ENCODE peak calls at places on chromosomes 4 and X, in ten cellular contexts. F is bronchial epithelial cell; B is stimulated activated CD4-positive, alpha-beta T cell treated with anti-CD3 and anti-CD28 coated beads, Interleukin-12 subunit alpha, Interleukin-12 subunit beta, amount 100 ng/mL, for 48 hours; X is T-cell; A is activated gamma-delta T cell treated with Interleukin-2 at 50 U/mL for 16 hours; D is SW480; J is hypothalamus; R is T-helper 1 cell; L is fibroblast of mammary gland; M is memory B cell. H is an unnamed sample.

GRCh38 chrX:101219116-101219839 is at the start of gene DRP2:
- DNase-seq in F (peak), B (no peak), X (no peak), A (no peak), D (no peak), J (no peak), R (no peak), L (peak), M (no peak), H (no peak)

GRCh38 chr4:107631568-107631967 is 88.5 kb downstream of the PAPSS1 start:
- DNase-seq in F (no peak), B (no peak), X (no peak), A (no peak), D (no peak), J (no peak), R (no peak), L (peak), M (no peak), H (no peak)

GRCh38 chr4:107854326-107855030 is 29.7 kb downstream of the SGMS2 start:
- DNase-seq in F (no peak), B (no peak), X (no peak), A (no peak), D (no peak), J (no peak), R (no peak), L (peak), M (no peak), H (no peak)

GRCh38 chr4:159355456-159355855 is 252.6 kb downstream of the RAPGEF2 start:
- DNase-seq in F (no peak), B (no peak), X (no peak), A (no peak), D (no peak), J (no peak), R (no peak), L (no peak), M (no peak), H (no peak)

GRCh38 chr4:25123236-25123635 is 37.0 kb downstream of the SEPSECS start:
- DNase-seq in F (no peak), B (peak), X (no peak), A (no peak), D (no peak), J (no peak), R (no peak), L (no peak), M (no peak), H (no peak)

GRCh38 chr4:142238589-142238988 is 602.2 kb downstream of the IL15 start:
- DNase-seq in F (peak), B (no peak), X (no peak), A (no peak), D (no peak), J (no peak), R (no peak), L (peak), M (no peak), H (no peak)

GRCh38 chr4:142411993-142412392 is 434.1 kb downstream of the INPP4B start:
- DNase-seq in F (no peak), B (no peak), X (no peak), A (no peak), D (no peak), J (no peak), R (no peak), L (no peak), M (no peak), H (no peak)

GRCh38 chr4:188976644-188977115 is 837.4 kb downstream of the TRIML1 start:
- DNase-seq in F (peak), B (no peak), X (no peak), A (no peak), D (peak), J (no peak), R (no peak), L (peak), M (no peak), H (no peak)

GRCh38 chrX:151393514-151393913 is 3.5 kb upstream of the VMA21 start:
- DNase-seq in F (no peak), B (peak), X (peak), A (peak), D (no peak), J (no peak), R (peak), L (no peak), M (peak), H (peak)

GRCh38 chrX:148422531-148422930 is 77.9 kb upstream of the AFF2 start:
- DNase-seq in F (peak), B (no peak), X (no peak), A (no peak), D (no peak), J (no peak), R (no peak), L (peak), M (no peak), H (no peak)

GRCh38 chrX:50765986-50766385 is 48.0 kb downstream of the SHROOM4 start:
- DNase-seq in F (no peak), B (no peak), X (no peak), A (no peak), D (no peak), J (no peak), R (no peak), L (no peak), M (no peak), H (no peak)

GRCh38 chrX:110836982-110837381 is 41.4 kb upstream of the CHRDL1 start:
- DNase-seq in F (no peak), B (no peak), X (no peak), A (no peak), D (peak), J (no peak), R (no peak), L (no peak), M (no peak), H (no peak)

GRCh38 chr4:104976258-104976657 is 170.4 kb upstream of the TET2 start:
- DNase-seq in F (no peak), B (no peak), X (no peak), A (no peak), D (no peak), J (no peak), R (no peak), L (no peak), M (no peak), H (no peak)

GRCh38 chr4:157587681-157588423 is 367.3 kb downstream of the GRIA2 start:
- DNase-seq in F (no peak), B (no peak), X (no peak), A (no peak), D (no peak), J (no peak), R (no peak), L (no peak), M (no peak), H (no peak)

GRCh38 chr4:150160473-150160872 is 82.2 kb downstream of the DCLK2 start:
- DNase-seq in F (no peak), B (no peak), X (no peak), A (no peak), D (no peak), J (no peak), R (no peak), L (peak), M (no peak), H (no peak)

GRCh38 chr4:185966997-185967775 is 101.8 kb upstream of the TLR3 start:
- DNase-seq in F (peak), B (no peak), X (no peak), A (no peak), D (no peak), J (no peak), R (no peak), L (no peak), M (no peak), H (no peak)

GRCh38 chr4:35511851-35512250 is 732.5 kb downstream of the ARAP2 start:
- DNase-seq in F (peak), B (no peak), X (no peak), A (no peak), D (no peak), J (no peak), R (no peak), L (no peak), M (no peak), H (no peak)

GRCh38 chr4:119477412-119478053 is 151.1 kb downstream of the PDE5A start:
- DNase-seq in F (no peak), B (no peak), X (no peak), A (no peak), D (no peak), J (no peak), R (no peak), L (no peak), M (no peak), H (no peak)

GRCh38 chr4:153521467-153521866 is 55.3 kb downstream of the TMEM131L start:
- DNase-seq in F (no peak), B (no peak), X (no peak), A (no peak), D (no peak), J (no peak), R (no peak), L (no peak), M (peak), H (no peak)

GRCh38 chr4:157687971-157688370 is 467.4 kb downstream of the GRIA2 start:
- DNase-seq in F (no peak), B (no peak), X (no peak), A (no peak), D (no peak), J (no peak), R (no peak), L (no peak), M (no peak), H (no peak)

GRCh38 chr4:44701037-44701436 is 22.8 kb downstream of the GUF1 start:
- DNase-seq in F (no peak), B (no peak), X (no peak), A (no peak), D (no peak), J (no peak), R (no peak), L (no peak), M (no peak), H (no peak)

GRCh38 chrX:8579602-8580001 is 115.0 kb downstream of the VCX3B start:
- DNase-seq in F (peak), B (no peak), X (no peak), A (no peak), D (no peak), J (no peak), R (no peak), L (no peak), M (no peak), H (no peak)

GRCh38 chr4:6892190-6892908 is 17.3 kb upstream of the TBC1D14 start:
- DNase-seq in F (no peak), B (no peak), X (no peak), A (peak), D (peak), J (no peak), R (no peak), L (peak), M (no peak), H (no peak)

GRCh38 chrX:54423161-54423888 is 16.9 kb upstream of the TSR2 start:
- DNase-seq in F (no peak), B (no peak), X (no peak), A (no peak), D (no peak), J (no peak), R (no peak), L (no peak), M (no peak), H (no peak)

GRCh38 chr4:148834804-148835598 is 392.8 kb upstream of the NR3C2 start:
- DNase-seq in F (peak), B (no peak), X (no peak), A (no peak), D (no peak), J (no peak), R (no peak), L (peak), M (no peak), H (no peak)

GRCh38 chr4:44916406-44916805 is 190.1 kb upstream of the GNPDA2 start:
- DNase-seq in F (no peak), B (no peak), X (no peak), A (no peak), D (peak), J (no peak), R (no peak), L (peak), M (no peak), H (no peak)

GRCh38 chrX:17930850-17931249 is 69.8 kb upstream of the RAI2 start:
- DNase-seq in F (no peak), B (no peak), X (no peak), A (no peak), D (no peak), J (no peak), R (no peak), L (no peak), M (no peak), H (no peak)